ENCODE peak calls at places on chromosomes 12 and 14, in six cellular contexts. One of them, this sample, is unnamed. For H3K4me1 and H3K36me3, the result is how much of the 10 kb centered on the place peaks cover.

GRCh38 chr12:1925125-1925963 is 6.9 kb upstream of the CACNA2D4 start:
- DNase-seq in aorta: peak
- DNase-seq in fibroblast of lung: no peak
- DNase-seq in psoas muscle: no peak
- DNase-seq in PC-3: no peak
- DNase-seq in hepatocyte: peak
- DNase-seq in this sample: no peak

GRCh38 chr12:113154351-113154973 is 4.9 kb downstream of the CFAP73 start:
- DNase-seq in aorta: no peak
- DNase-seq in fibroblast of lung: no peak
- DNase-seq in psoas muscle: no peak
- DNase-seq in PC-3: no peak
- DNase-seq in hepatocyte: peak
- DNase-seq in this sample: no peak

GRCh38 chr14:103136388-103137271 is 13.4 kb downstream of the TNFAIP2 start:
- DNase-seq in aorta: no peak
- DNase-seq in fibroblast of lung: peak
- DNase-seq in psoas muscle: peak
- DNase-seq in PC-3: peak
- DNase-seq in hepatocyte: peak
- DNase-seq in this sample: peak

GRCh38 chr14:61503167-61503801 is 181.9 kb downstream of the PRKCH start:
- DNase-seq in aorta: no peak
- DNase-seq in fibroblast of lung: peak
- DNase-seq in psoas muscle: no peak
- DNase-seq in PC-3: no peak
- DNase-seq in hepatocyte: no peak
- DNase-seq in this sample: no peak

GRCh38 chr12:24705741-24706358 is 243.1 kb downstream of the BCAT1 start:
- DNase-seq in aorta: no peak
- DNase-seq in fibroblast of lung: peak
- DNase-seq in psoas muscle: no peak
- DNase-seq in PC-3: no peak
- DNase-seq in hepatocyte: no peak
- DNase-seq in this sample: no peak

GRCh38 chr12:47823422-47824086 is 3.9 kb upstream of the HDAC7 start:
- DNase-seq in aorta: peak
- DNase-seq in fibroblast of lung: no peak
- DNase-seq in psoas muscle: no peak
- DNase-seq in PC-3: no peak
- DNase-seq in hepatocyte: no peak
- DNase-seq in this sample: no peak

GRCh38 chr14:95341564-95341963 is 21.9 kb upstream of the CLMN start:
- DNase-seq in aorta: no peak
- DNase-seq in fibroblast of lung: no peak
- DNase-seq in psoas muscle: no peak
- DNase-seq in PC-3: no peak
- DNase-seq in hepatocyte: no peak
- DNase-seq in this sample: no peak

GRCh38 chr14:62614117-62614516 is 431.1 kb downstream of the KCNH5 start:
- DNase-seq in aorta: no peak
- DNase-seq in fibroblast of lung: no peak
- DNase-seq in psoas muscle: no peak
- DNase-seq in PC-3: no peak
- DNase-seq in hepatocyte: peak
- DNase-seq in this sample: no peak

GRCh38 chr12:41932470-41932991 is 212.1 kb downstream of the GXYLT1 start:
- DNase-seq in aorta: peak
- DNase-seq in fibroblast of lung: peak
- DNase-seq in psoas muscle: peak
- DNase-seq in PC-3: peak
- DNase-seq in hepatocyte: peak
- DNase-seq in this sample: peak

GRCh38 chr14:92686763-92687427 is 61.5 kb downstream of the LGMN start:
- DNase-seq in aorta: peak
- DNase-seq in fibroblast of lung: peak
- DNase-seq in psoas muscle: peak
- DNase-seq in PC-3: peak
- DNase-seq in hepatocyte: peak
- DNase-seq in this sample: peak

GRCh38 chr12:52581481-52581880 is 7.8 kb upstream of the KRT74 start:
- DNase-seq in aorta: no peak
- DNase-seq in fibroblast of lung: peak
- DNase-seq in psoas muscle: no peak
- DNase-seq in PC-3: peak
- DNase-seq in hepatocyte: peak
- DNase-seq in this sample: peak

GRCh38 chr12:132448453-132448800 is 41.5 kb upstream of the FBRSL1 start:
- DNase-seq in aorta: no peak
- DNase-seq in fibroblast of lung: no peak
- DNase-seq in psoas muscle: peak
- DNase-seq in PC-3: no peak
- DNase-seq in hepatocyte: no peak
- DNase-seq in this sample: no peak

DNA sequence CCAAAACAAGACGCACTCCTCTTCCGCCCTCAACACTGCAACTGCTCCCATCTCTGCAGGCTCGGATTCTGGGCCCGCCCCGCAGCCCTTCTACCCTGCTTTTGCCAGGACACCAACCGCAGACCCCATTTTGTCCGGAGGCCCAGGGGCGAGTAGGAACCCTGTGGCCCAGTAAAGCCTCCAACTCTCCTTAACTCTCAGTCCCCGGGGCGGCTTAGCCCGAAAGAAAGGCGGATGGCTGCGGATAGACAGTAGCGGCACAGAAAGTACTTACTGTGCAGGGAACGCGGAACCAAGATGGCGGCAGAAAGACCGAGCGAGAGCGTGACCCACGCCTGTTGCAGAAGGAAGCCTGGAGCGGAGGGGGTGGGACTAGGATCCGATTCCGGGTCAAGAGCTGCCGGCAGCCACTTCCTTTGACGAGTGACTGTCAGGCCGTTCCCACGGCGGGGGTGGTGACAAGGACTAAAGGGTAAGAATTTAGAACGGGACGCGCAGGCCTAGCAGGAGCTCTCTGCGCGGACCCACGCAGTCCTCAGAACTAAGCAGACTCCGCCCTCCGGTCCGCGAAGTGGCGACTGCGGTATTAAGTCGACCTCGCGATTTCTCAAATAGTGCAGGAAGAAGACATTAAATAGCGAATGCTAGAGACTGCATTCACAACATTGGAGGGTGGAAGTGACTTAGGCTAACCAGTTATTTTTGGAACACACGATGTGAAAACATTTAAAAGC is at the start of gene NACA:
- DNase-seq in aorta: peak
- DNase-seq in fibroblast of lung: peak
- DNase-seq in psoas muscle: peak
- DNase-seq in PC-3: peak
- DNase-seq in hepatocyte: peak
- DNase-seq in this sample: peak
- H3K4me1 ChIP-seq in aorta: under half
- H3K4me1 ChIP-seq in fibroblast of lung: under half
- H3K4me1 ChIP-seq in psoas muscle: under half
- H3K4me1 ChIP-seq in PC-3: under half
- H3K4me1 ChIP-seq in hepatocyte: under half
- H3K4me1 ChIP-seq in this sample: under half

DNA sequence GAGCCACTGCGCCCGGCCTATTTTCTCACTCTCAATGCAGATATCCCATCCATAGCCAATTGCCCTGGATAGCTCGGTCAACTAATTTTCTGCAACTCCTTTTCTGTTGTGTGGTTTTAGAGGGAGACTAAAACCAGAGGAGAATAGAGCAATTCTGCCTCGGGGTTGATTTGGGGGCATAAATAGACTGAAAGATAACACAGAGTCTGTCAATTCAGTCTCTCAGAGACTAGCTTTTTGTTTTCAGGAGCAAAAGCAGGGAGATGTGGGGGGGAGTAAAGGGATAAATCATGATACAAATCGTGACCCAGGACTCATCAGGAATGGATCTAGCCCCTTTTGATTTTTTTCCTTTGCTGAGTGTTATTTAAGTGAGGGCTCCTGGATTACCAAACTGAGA is 6.5 kb downstream of the COPZ1 start:
- DNase-seq in aorta: no peak
- DNase-seq in fibroblast of lung: no peak
- DNase-seq in psoas muscle: no peak
- DNase-seq in PC-3: no peak
- DNase-seq in hepatocyte: no peak
- DNase-seq in this sample: no peak
- H3K36me3 ChIP-seq in aorta: under half
- H3K36me3 ChIP-seq in fibroblast of lung: under half
- H3K36me3 ChIP-seq in psoas muscle: under half
- H3K36me3 ChIP-seq in PC-3: under half
- H3K36me3 ChIP-seq in hepatocyte: under half
- H3K36me3 ChIP-seq in this sample: under half

GRCh38 chr14:88707088-88707487 is 85.7 kb downstream of the EML5 start:
- DNase-seq in aorta: no peak
- DNase-seq in fibroblast of lung: no peak
- DNase-seq in psoas muscle: no peak
- DNase-seq in PC-3: no peak
- DNase-seq in hepatocyte: no peak
- DNase-seq in this sample: no peak
- H3K27ac ChIP-seq in aorta: no peak
- H3K27ac ChIP-seq in fibroblast of lung: no peak
- H3K27ac ChIP-seq in psoas muscle: no peak
- H3K27ac ChIP-seq in PC-3: peak
- H3K27ac ChIP-seq in hepatocyte: no peak
- H3K27ac ChIP-seq in this sample: no peak

GRCh38 chr12:110995615-110996014 is 75.2 kb upstream of the MYL2 start:
- DNase-seq in aorta: no peak
- DNase-seq in fibroblast of lung: no peak
- DNase-seq in psoas muscle: no peak
- DNase-seq in PC-3: no peak
- DNase-seq in hepatocyte: no peak
- DNase-seq in this sample: no peak

GRCh38 chr12:110993425-110993824 is 73.0 kb upstream of the MYL2 start:
- DNase-seq in aorta: no peak
- DNase-seq in fibroblast of lung: no peak
- DNase-seq in psoas muscle: no peak
- DNase-seq in PC-3: no peak
- DNase-seq in hepatocyte: no peak
- DNase-seq in this sample: no peak

GRCh38 chr12:110996415-110996814 is 76.0 kb upstream of the MYL2 start:
- DNase-seq in aorta: no peak
- DNase-seq in fibroblast of lung: no peak
- DNase-seq in psoas muscle: no peak
- DNase-seq in PC-3: no peak
- DNase-seq in hepatocyte: no peak
- DNase-seq in this sample: no peak

GRCh38 chr12:110992909-110993308 is 72.5 kb upstream of the MYL2 start:
- DNase-seq in aorta: no peak
- DNase-seq in fibroblast of lung: no peak
- DNase-seq in psoas muscle: no peak
- DNase-seq in PC-3: no peak
- DNase-seq in hepatocyte: no peak
- DNase-seq in this sample: no peak

GRCh38 chr12:110995016-110995415 is 74.6 kb upstream of the MYL2 start:
- DNase-seq in aorta: no peak
- DNase-seq in fibroblast of lung: no peak
- DNase-seq in psoas muscle: no peak
- DNase-seq in PC-3: no peak
- DNase-seq in hepatocyte: no peak
- DNase-seq in this sample: no peak
- H3K4me1 ChIP-seq in aorta: under half
- H3K4me1 ChIP-seq in fibroblast of lung: under half
- H3K4me1 ChIP-seq in psoas muscle: under half
- H3K4me1 ChIP-seq in PC-3: under half
- H3K4me1 ChIP-seq in hepatocyte: under half
- H3K4me1 ChIP-seq in this sample: under half

DNA sequence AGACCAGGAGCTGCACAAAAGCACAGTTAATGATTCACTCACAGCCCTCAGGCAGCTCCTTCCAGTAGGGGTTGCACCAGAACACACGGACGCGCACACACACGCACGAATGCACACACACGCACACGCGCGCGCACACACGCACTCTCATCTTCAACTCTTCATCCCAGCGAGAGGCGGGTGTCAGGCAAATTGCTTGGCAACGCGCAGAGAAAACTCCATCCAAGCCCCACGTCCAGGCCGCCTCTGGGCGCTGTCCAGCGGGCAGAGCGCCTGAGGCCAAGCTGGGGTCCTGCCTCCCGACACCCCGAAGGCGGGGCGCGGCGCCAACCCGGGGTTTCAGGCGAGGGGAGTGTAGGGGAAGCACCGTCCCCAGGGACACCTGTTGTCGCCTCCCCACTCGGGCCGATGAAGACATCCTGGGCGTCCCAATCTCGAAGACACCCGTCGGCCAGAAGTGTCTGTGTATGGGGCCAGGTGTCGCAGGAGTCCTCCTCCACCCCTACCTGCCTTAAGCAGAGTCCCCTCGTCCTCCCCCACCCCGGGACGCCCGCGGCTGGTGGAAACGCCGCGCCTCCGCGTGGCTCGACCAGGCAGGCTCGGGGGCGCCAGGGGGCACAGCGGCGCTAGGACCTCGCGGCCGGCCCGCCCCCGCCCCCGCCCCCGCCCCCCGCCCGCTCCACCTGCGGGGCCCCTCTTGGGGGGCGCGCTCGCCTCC is 35.6 kb upstream of the STON2 start:
- DNase-seq in aorta: peak
- DNase-seq in fibroblast of lung: peak
- DNase-seq in psoas muscle: peak
- DNase-seq in PC-3: peak
- DNase-seq in hepatocyte: peak
- DNase-seq in this sample: peak
- H3K36me3 ChIP-seq in aorta: under half
- H3K36me3 ChIP-seq in fibroblast of lung: under half
- H3K36me3 ChIP-seq in psoas muscle: under half
- H3K36me3 ChIP-seq in PC-3: under half
- H3K36me3 ChIP-seq in hepatocyte: under half
- H3K36me3 ChIP-seq in this sample: under half

GRCh38 chr14:94052662-94053061 is 26.5 kb downstream of the OTUB2 start:
- DNase-seq in aorta: no peak
- DNase-seq in fibroblast of lung: no peak
- DNase-seq in psoas muscle: no peak
- DNase-seq in PC-3: no peak
- DNase-seq in hepatocyte: no peak
- DNase-seq in this sample: no peak
- H3K27ac ChIP-seq in aorta: no peak
- H3K27ac ChIP-seq in fibroblast of lung: no peak
- H3K27ac ChIP-seq in psoas muscle: peak
- H3K27ac ChIP-seq in PC-3: no peak
- H3K27ac ChIP-seq in hepatocyte: no peak
- H3K27ac ChIP-seq in this sample: no peak

GRCh38 chr14:78950654-78951053 is 780.5 kb downstream of the NRXN3 start:
- DNase-seq in aorta: no peak
- DNase-seq in fibroblast of lung: peak
- DNase-seq in psoas muscle: no peak
- DNase-seq in PC-3: peak
- DNase-seq in hepatocyte: peak
- DNase-seq in this sample: no peak

GRCh38 chr14:78946949-78947348 is 776.8 kb downstream of the NRXN3 start:
- DNase-seq in aorta: no peak
- DNase-seq in fibroblast of lung: no peak
- DNase-seq in psoas muscle: no peak
- DNase-seq in PC-3: no peak
- DNase-seq in hepatocyte: no peak
- DNase-seq in this sample: no peak

GRCh38 chr14:78947681-78948080 is 777.5 kb downstream of the NRXN3 start:
- DNase-seq in aorta: no peak
- DNase-seq in fibroblast of lung: no peak
- DNase-seq in psoas muscle: no peak
- DNase-seq in PC-3: no peak
- DNase-seq in hepatocyte: no peak
- DNase-seq in this sample: no peak
- H3K4me1 ChIP-seq in aorta: under half
- H3K4me1 ChIP-seq in fibroblast of lung: under half
- H3K4me1 ChIP-seq in psoas muscle: under half
- H3K4me1 ChIP-seq in PC-3: under half
- H3K4me1 ChIP-seq in hepatocyte: under half
- H3K4me1 ChIP-seq in this sample: under half

This sample was measured in kidney.